ENCODE peak calls at places on chromosomes 5 and 9, in five cellular contexts. D is astrocyte of the cerebellum; T is stimulated activated CD4-positive, alpha-beta T cell treated with anti-CD3 and anti-CD28 coated beads, TNF-alpha, amount 100 ng/mL, for 48 hours; G is T-helper 2 cell; N is neural crest cell. U is an unnamed sample.

GRCh38 chr5:88081877-88082276 is 186.8 kb downstream of the TMEM161B start:
- DNase-seq in D (no peak), T (no peak), G (no peak), N (no peak), U (no peak)

GRCh38 chr5:149140197-149141002 is 893 bp upstream of the ABLIM3 start:
- DNase-seq in D (no peak), T (no peak), G (no peak), N (no peak), U (no peak)

GRCh38 chr5:177354716-177355115 is 3.0 kb upstream of the RGS14 start:
- DNase-seq in D (no peak), T (no peak), G (no peak), N (no peak), U (no peak)

GRCh38 chr5:175800656-175801081 is 70.7 kb upstream of the CPLX2 start:
- DNase-seq in D (no peak), T (no peak), G (no peak), N (no peak), U (no peak)

GRCh38 chr9:36560813-36561212 is 11.9 kb upstream of the MELK start:
- DNase-seq in D (no peak), T (no peak), G (no peak), N (no peak), U (no peak)

GRCh38 chr9:94937214-94937903 is 210.9 kb downstream of the AOPEP start:
- DNase-seq in D (peak), T (no peak), G (no peak), N (no peak), U (no peak)

GRCh38 chr5:53331463-53331862 is 149.0 kb upstream of the FST start:
- DNase-seq in D (no peak), T (no peak), G (no peak), N (no peak), U (no peak)

GRCh38 chr9:24502548-24502947 is 43.1 kb downstream of the IZUMO3 start:
- DNase-seq in D (no peak), T (no peak), G (no peak), N (no peak), U (no peak)

GRCh38 chr5:38758774-38759423 is 86.9 kb upstream of the OSMR start:
- DNase-seq in D (no peak), T (no peak), G (no peak), N (no peak), U (no peak)

GRCh38 chr9:17665450-17665849 is 86.6 kb downstream of the SH3GL2 start:
- DNase-seq in D (no peak), T (no peak), G (no peak), N (no peak), U (no peak)

GRCh38 chr5:2750026-2750757 is 1.3 kb downstream of the IRX2 start:
- DNase-seq in D (no peak), T (no peak), G (no peak), N (peak), U (no peak)

GRCh38 chr9:5184776-5185175 is 663 bp downstream of the INSL6 start:
- DNase-seq in D (no peak), T (no peak), G (no peak), N (no peak), U (no peak)

GRCh38 chr5:101860145-101860544 is 435.9 kb downstream of the SLCO4C1 start:
- DNase-seq in D (no peak), T (no peak), G (no peak), N (no peak), U (no peak)

GRCh38 chr5:164013077-164013670 is 507.8 kb downstream of the MAT2B start:
- DNase-seq in D (peak), T (no peak), G (no peak), N (peak), U (no peak)

GRCh38 chr9:136769710-136770191 is 5.4 kb upstream of the LCN15 start:
- DNase-seq in D (no peak), T (no peak), G (peak), N (peak), U (peak)

GRCh38 chr5:174571662-174572397 is 152.6 kb upstream of the MSX2 start:
- DNase-seq in D (peak), T (no peak), G (no peak), N (no peak), U (peak)

GRCh38 chr5:23014251-23014650 is 161.1 kb upstream of the CDH12 start:
- DNase-seq in D (no peak), T (no peak), G (no peak), N (no peak), U (no peak)

GRCh38 chr5:163861670-163862069 is 356.3 kb downstream of the MAT2B start:
- DNase-seq in D (no peak), T (no peak), G (no peak), N (no peak), U (no peak)

GRCh38 chr9:83280259-83280658 is 217.3 kb upstream of the RASEF start:
- DNase-seq in D (no peak), T (no peak), G (no peak), N (no peak), U (no peak)

U was measured in aorta.